ENCODE peak calls at places on chromosome 2, in seven cellular contexts. A, S, P, L, V, N and D are unnamed samples.

GRCh38 chr2:217788669-217789002 is 214.2 kb downstream of the TNS1 start:
- DNase-seq in V (no peak), S (no peak), N (no peak), L (no peak), A (no peak), P (no peak), D (no peak)

GRCh38 chr2:43129676-43130547 is 96.5 kb downstream of the ZFP36L2 start:
- DNase-seq in L (no peak), V (no peak), S (no peak), A (no peak), P (no peak), N (peak), D (no peak)

GRCh38 chr2:25326326-25327013 is 15.3 kb downstream of the DNMT3A start:
- DNase-seq in L (no peak), N (no peak), S (no peak), P (no peak), V (no peak), A (no peak), D (no peak)

GRCh38 chr2:40630035-40630434 is 178.1 kb upstream of the SLC8A1 start:
- DNase-seq in P (no peak), S (no peak), V (no peak), N (no peak), A (no peak), L (no peak), D (no peak)

GRCh38 chr2:159151198-159152118 is 135.0 kb downstream of the WDSUB1 start:
- DNase-seq in L (no peak), S (no peak), N (no peak), V (no peak), P (no peak), A (no peak), D (no peak)

GRCh38 chr2:232481322-232482140 is 6.1 kb downstream of the ECEL1 start:
- DNase-seq in A (no peak), P (no peak), S (no peak), V (no peak), N (no peak), L (no peak), D (no peak)

GRCh38 chr2:221569342-221570278 is 2.5 kb downstream of the EPHA4 start:
- DNase-seq in A (no peak), N (no peak), S (no peak), V (no peak), L (no peak), P (no peak), D (peak)

GRCh38 chr2:28389399-28390240 is 3.0 kb upstream of the FOSL2 start:
- DNase-seq in S (no peak), V (no peak), P (no peak), A (no peak), N (no peak), L (no peak), D (peak)

GRCh38 chr2:206693399-206694137 is 24.6 kb downstream of the DYTN start:
- DNase-seq in L (peak), V (peak), A (no peak), P (peak), S (peak), N (peak), D (peak)

GRCh38 chr2:16552202-16552601 is 113.4 kb downstream of the CYRIA start:
- DNase-seq in A (no peak), P (no peak), L (no peak), N (no peak), V (no peak), S (no peak), D (no peak)

GRCh38 chr2:8298783-8299182 is 383.1 kb upstream of the ID2 start:
- DNase-seq in N (no peak), L (no peak), V (no peak), A (no peak), P (no peak), S (no peak), D (no peak)

GRCh38 chr2:109174214-109174613 is 45.2 kb downstream of the SH3RF3 start:
- DNase-seq in N (no peak), L (no peak), V (no peak), S (no peak), A (no peak), P (no peak), D (no peak)